ENCODE peak calls at places on chromosomes 2 and 18, in seven cellular contexts. S is IMR-90, N is neuronal stem cell, X is H9, G is mesenchymal stem cell, O is H1, E is trophoblast cell. V is an unnamed sample.
A peak's percentile ranks its signal among the peaks of the same experiment; 100 is the strongest.

GRCh38 chr2:133790706-133791105 is 222.4 kb upstream of the NCKAP5 start:
- DNase-seq in N (no peak), X (no peak), E (no peak), S (peak; percentile 73), G (peak; percentile 46), O (no peak), V (peak; percentile 71)

GRCh38 chr2:120446236-120447121 is 100.5 kb downstream of the INHBB start:
- DNase-seq in X (no peak), G (no peak), S (no peak), E (no peak), N (no peak), O (no peak), V (no peak)

GRCh38 chr18:62569081-62569480 is 46.3 kb downstream of the ZCCHC2 start:
- DNase-seq in X (no peak), O (no peak), G (no peak), S (no peak), E (no peak), N (no peak), V (no peak)

GRCh38 chr2:163157891-163158511 is 319.4 kb upstream of the KCNH7 start:
- DNase-seq in G (peak; percentile 78), X (no peak), S (peak; percentile 89), E (no peak), N (no peak), O (no peak), V (no peak)

GRCh38 chr2:106572541-106573148 is 85.5 kb downstream of the CD8B2 start:
- DNase-seq in G (no peak), O (peak; percentile 65), S (no peak), X (peak; percentile 49), N (no peak), E (peak; percentile 35), V (peak; percentile 63)

GRCh38 chr2:74457549-74458131 is 598 bp upstream of the WBP1 start:
- DNase-seq in S (no peak), O (peak; percentile 88), N (peak; percentile 67), X (peak; percentile 83), G (peak; percentile 60), E (peak; percentile 67), V (peak; percentile 80)

GRCh38 chr2:120064664-120065063 is 51.8 kb downstream of the EPB41L5 start:
- DNase-seq in S (peak; percentile 12), N (no peak), G (peak; percentile 41), X (no peak), E (no peak), O (no peak), V (peak; percentile 27)

GRCh38 chr2:219252900-219253752 is at the start of gene TUBA4B:
- DNase-seq in N (no peak), X (peak; percentile 81), G (peak; percentile 32), O (peak; percentile 85), E (no peak), S (peak; percentile 50), V (peak; percentile 73)

GRCh38 chr18:32730068-32730467 is 42.8 kb downstream of the KLHL14 start:
- DNase-seq in N (no peak), G (no peak), S (no peak), X (no peak), E (no peak), O (no peak), V (no peak)

GRCh38 chr18:12278765-12279682 is 24.9 kb downstream of the CIDEA start:
- DNase-seq in O (peak; percentile 78), X (peak; percentile 90), G (peak; percentile 95), N (peak; percentile 61), S (peak; percentile 98), E (peak; percentile 96), V (peak; percentile 98)

GRCh38 chr18:59873616-59874015 is 26.2 kb upstream of the PMAIP1 start:
- DNase-seq in S (peak; percentile 58), E (no peak), G (peak; percentile 33), N (no peak), X (no peak), O (no peak), V (no peak)

GRCh38 chr2:208025814-208026184 is 472 bp upstream of the PLEKHM3 start:
- DNase-seq in E (no peak), S (no peak), N (no peak), X (peak; percentile 37), G (no peak), O (no peak), V (no peak)

GRCh38 chr2:45332094-45332493 is 279.0 kb downstream of the SRBD1 start:
- DNase-seq in O (no peak), S (no peak), X (no peak), G (no peak), N (no peak), E (no peak), V (peak; percentile 4)

GRCh38 chr2:145597011-145597410 is 1077.1 kb upstream of the ZEB2 start:
- DNase-seq in E (no peak), X (no peak), G (no peak), O (no peak), N (no peak), S (peak; percentile 28), V (no peak)

GRCh38 chr2:171807130-171807529 is 86.9 kb downstream of the SLC25A12 start:
- DNase-seq in N (no peak), O (no peak), E (no peak), G (no peak), S (no peak), X (no peak), V (no peak)

GRCh38 chr2:102369866-102370265 is 14.3 kb downstream of the IL18R1 start:
- DNase-seq in N (no peak), X (no peak), S (no peak), G (no peak), E (no peak), O (no peak), V (no peak)

GRCh38 chr2:187316040-187316439 is 132.0 kb downstream of the CALCRL start:
- DNase-seq in G (no peak), N (no peak), E (no peak), S (no peak), O (no peak), X (no peak), V (no peak)

GRCh38 chr2:55050133-55050994 is at the start of gene RTN4:
- DNase-seq in G (peak; percentile 100), N (peak; percentile 99), O (peak; percentile 97), X (peak; percentile 100), S (peak; percentile 100), E (peak; percentile 100), V (peak; percentile 100)

GRCh38 chr2:73985318-73986084 is 791 bp downstream of the TET3 start:
- DNase-seq in O (no peak), N (no peak), X (no peak), E (no peak), S (no peak), G (no peak), V (no peak)

GRCh38 chr2:72130671-72131360 is 16.8 kb downstream of the CYP26B1 start:
- DNase-seq in N (no peak), O (peak; percentile 54), E (no peak), G (no peak), X (peak; percentile 56), S (no peak), V (no peak)

GRCh38 chr18:70454705-70455322 is 166.0 kb downstream of the SOCS6 start:
- DNase-seq in G (peak; percentile 69), N (peak; percentile 64), X (no peak), S (peak; percentile 79), E (peak; percentile 33), O (no peak), V (peak; percentile 71)

GRCh38 chr2:239700946-239701345 is 300.1 kb upstream of the HDAC4 start:
- DNase-seq in X (no peak), O (no peak), G (no peak), E (no peak), S (no peak), N (no peak), V (no peak)

GRCh38 chr2:129396980-129397599 is 582.4 kb upstream of the RAB6C start:
- DNase-seq in O (no peak), S (no peak), X (peak; percentile 77), E (no peak), N (peak; percentile 35), G (peak; percentile 15), V (peak; percentile 78)

GRCh38 chr2:208488668-208489564 is 82.3 kb downstream of the PTH2R start:
- DNase-seq in N (no peak), S (no peak), G (no peak), O (no peak), X (no peak), E (no peak), V (no peak)

GRCh38 chr2:240170354-240170735 is 29.9 kb upstream of the OTOS start:
- DNase-seq in O (no peak), E (no peak), N (peak; percentile 21), G (no peak), X (no peak), S (peak; percentile 25), V (no peak)

GRCh38 chr2:20728114-20728758 is 61.3 kb downstream of the GDF7 start:
- DNase-seq in S (peak; percentile 33), X (no peak), N (peak; percentile 14), E (peak; percentile 91), O (no peak), G (peak; percentile 61), V (peak; percentile 14)

GRCh38 chr2:118982039-118982438 is 40.0 kb downstream of the MARCO start:
- DNase-seq in N (no peak), E (no peak), O (no peak), S (no peak), X (no peak), G (no peak), V (no peak)
- H3K4ac ChIP-seq in N (no peak overlapping the region), E (no peak overlapping the region), O (no peak overlapping the region), S (no peak overlapping the region), X (no peak overlapping the region), G (no peak overlapping the region), V (no peak overlapping the region)

GRCh38 chr18:24790347-24790746 is 329.9 kb downstream of the HRH4 start:
- DNase-seq in O (no peak), X (no peak), G (no peak), N (no peak), E (no peak), S (no peak), V (no peak)
- H4K8ac ChIP-seq in O (no peak overlapping the region), X (no peak overlapping the region), G (no peak overlapping the region), N (no peak overlapping the region), E (no peak overlapping the region), S (no peak overlapping the region), V (no peak overlapping the region)

GRCh38 chr2:235766206-235766794 is 272.5 kb downstream of the AGAP1 start:
- DNase-seq in N (peak; percentile 79), E (peak; percentile 62), X (peak; percentile 58), G (peak; percentile 87), O (peak; percentile 73), S (peak; percentile 74), V (peak; percentile 85)

GRCh38 chr2:235763816-235764215 is 270.0 kb downstream of the AGAP1 start:
- DNase-seq in G (no peak), N (no peak), X (no peak), S (no peak), E (no peak), O (no peak), V (no peak)

GRCh38 chr2:235762832-235763598 is 269.2 kb downstream of the AGAP1 start:
- DNase-seq in E (no peak), N (no peak), S (no peak), X (no peak), G (no peak), O (no peak), V (no peak)

GRCh38 chr2:235768606-235769005 is 274.8 kb downstream of the AGAP1 start:
- DNase-seq in X (no peak), O (no peak), E (no peak), S (peak; percentile 19), G (no peak), N (no peak), V (no peak)

GRCh38 chr2:235765181-235765820 is 271.5 kb downstream of the AGAP1 start:
- DNase-seq in O (no peak), E (no peak), N (no peak), S (peak; percentile 73), G (peak; percentile 82), X (no peak), V (no peak)
- H3K9ac ChIP-seq in O (no peak overlapping the region), E (no peak overlapping the region), N (no peak overlapping the region), S (no peak overlapping the region), G (peak overlapping the region; percentile 84), X (no peak overlapping the region), V (no peak overlapping the region)

GRCh38 chr2:9610781-9611548 is 19.8 kb downstream of the YWHAQ start:
- DNase-seq in G (no peak), N (no peak), O (no peak), X (no peak), E (no peak), S (peak; percentile 44), V (no peak)
- H3K4ac ChIP-seq in G (no peak overlapping the region), N (no peak overlapping the region), O (no peak overlapping the region), X (no peak overlapping the region), E (peak overlapping the region; percentile 80), S (no peak overlapping the region), V (no peak overlapping the region)